ENCODE peak calls at places on chromosomes 3 and 15, in nine cellular contexts. L is sigmoid colon, R is prostate gland, N is stomach, K is endothelial cell of umbilical vein, F is A549, V is transverse colon, U is thyroid gland, O is right lobe of liver. H is an unnamed sample.

GRCh38 chr3:195764961-195765706 is 44.4 kb downstream of the MUC20 start:
- DNase-seq in V (no peak), N (no peak), U (no peak), O (no peak), R (no peak), F (no peak), L (no peak), K (no peak), H (no peak)

GRCh38 chr3:171506743-171507319 is 46.6 kb upstream of the TNIK start:
- DNase-seq in K (no peak), L (no peak), O (no peak), F (no peak), V (no peak), N (no peak), R (no peak), U (no peak), H (no peak)

GRCh38 chr3:50671331-50671730 is 3.4 kb upstream of the DOCK3 start:
- DNase-seq in R (peak), N (no peak), L (no peak), U (peak), O (no peak), F (peak), V (no peak), K (peak), H (no peak)

GRCh38 chr3:137972401-137972800 is 37.6 kb upstream of the CLDN18 start:
- DNase-seq in O (no peak), V (no peak), U (no peak), R (no peak), K (no peak), F (no peak), L (no peak), N (no peak), H (no peak)

GRCh38 chr15:85840802-85841152 is 46.1 kb upstream of the KLHL25 start:
- DNase-seq in R (no peak), V (no peak), K (no peak), F (no peak), L (no peak), O (no peak), N (no peak), U (no peak), H (no peak)

GRCh38 chr3:31213869-31214486 is 318.7 kb upstream of the STT3B start:
- DNase-seq in V (peak), O (no peak), U (no peak), F (no peak), K (peak), N (no peak), L (no peak), R (no peak), H (no peak)

GRCh38 chr3:168914662-168915061 is 748.9 kb downstream of the MECOM start:
- DNase-seq in L (no peak), R (no peak), O (no peak), N (no peak), U (no peak), K (peak), F (no peak), V (no peak), H (no peak)

GRCh38 chr3:159260049-159260662 is 458.3 kb downstream of the MFSD1 start:
- DNase-seq in R (peak), V (peak), L (no peak), U (peak), N (no peak), O (peak), K (peak), F (peak), H (peak)

GRCh38 chr3:108985844-108986243 is 32.2 kb upstream of the GUCA1C start:
- DNase-seq in R (no peak), L (no peak), F (no peak), U (no peak), N (no peak), K (no peak), V (no peak), O (no peak), H (no peak)

GRCh38 chr3:69761896-69762789 is 22.9 kb downstream of the MITF start:
- DNase-seq in V (no peak), O (no peak), K (no peak), N (no peak), F (peak), U (no peak), R (no peak), L (no peak), H (no peak)

GRCh38 chr15:99507016-99507731 is 58.6 kb upstream of the MEF2A start:
- DNase-seq in U (no peak), V (no peak), L (no peak), K (peak), N (no peak), R (no peak), F (no peak), O (no peak), H (no peak)

GRCh38 chr3:12188681-12189287 is 30.1 kb upstream of the TIMP4 start:
- DNase-seq in R (no peak), V (no peak), U (no peak), O (no peak), F (no peak), N (no peak), L (no peak), K (no peak), H (no peak)

GRCh38 chr15:89089316-89090230 is 1.3 kb downstream of the ABHD2 start:
- DNase-seq in K (no peak), V (no peak), O (peak), R (no peak), L (peak), F (no peak), U (no peak), N (no peak), H (peak)

GRCh38 chr3:20406621-20407020 is 220.6 kb upstream of the SGO1 start:
- DNase-seq in R (no peak), L (no peak), K (no peak), U (no peak), V (no peak), O (no peak), F (no peak), N (no peak), H (no peak)

GRCh38 chr15:41926184-41927056 is 32.6 kb upstream of the SPTBN5 start:
- DNase-seq in F (no peak), L (no peak), O (no peak), R (no peak), K (peak), U (no peak), V (peak), N (peak), H (no peak)

GRCh38 chr3:110015231-110015963 is 678.1 kb upstream of the DPPA4 start:
- DNase-seq in O (no peak), V (no peak), N (no peak), L (no peak), F (no peak), U (no peak), R (no peak), K (no peak), H (no peak)

GRCh38 chr3:182241777-182242556 is 530.2 kb downstream of the SOX2 start:
- DNase-seq in U (no peak), O (no peak), N (no peak), F (no peak), L (peak), R (no peak), K (peak), V (no peak), H (no peak)

GRCh38 chr15:78421241-78421994 is 16.6 kb upstream of the IREB2 start:
- DNase-seq in L (no peak), V (no peak), R (no peak), U (no peak), F (no peak), K (no peak), O (no peak), N (no peak), H (no peak)

GRCh38 chr3:192168202-192168601 is 559.1 kb downstream of the FGF12 start:
- DNase-seq in K (no peak), U (no peak), O (no peak), L (no peak), V (no peak), R (no peak), F (no peak), N (no peak), H (no peak)

GRCh38 chr3:14143826-14144225 is 19.0 kb downstream of the TMEM43 start:
- DNase-seq in V (peak), N (no peak), F (peak), K (peak), O (no peak), L (peak), U (peak), R (peak), H (no peak)

GRCh38 chr15:49387471-49387870 is 35.6 kb upstream of the FGF7 start:
- DNase-seq in F (no peak), K (no peak), U (no peak), V (no peak), R (no peak), L (no peak), O (no peak), N (no peak), H (no peak)

GRCh38 chr3:163056874-163057497 is 1560.4 kb downstream of the OTOL1 start:
- DNase-seq in V (peak), N (peak), O (no peak), R (no peak), F (peak), U (peak), K (no peak), L (no peak), H (peak)

GRCh38 chr15:48447657-48448056 is 116.4 kb downstream of the DUT start:
- DNase-seq in N (no peak), O (no peak), V (no peak), U (no peak), F (no peak), R (no peak), L (no peak), K (peak), H (no peak)

GRCh38 chr3:48412375-48413001 is 17.4 kb downstream of the PLXNB1 start:
- DNase-seq in K (no peak), U (peak), O (peak), L (peak), R (no peak), V (no peak), F (no peak), N (no peak), H (peak)

GRCh38 chr3:122975163-122975923 is 52.2 kb downstream of the SEMA5B start:
- DNase-seq in L (peak), F (no peak), N (no peak), R (peak), O (no peak), K (no peak), U (peak), V (peak), H (no peak)

GRCh38 chr3:133926736-133927542 is 31.3 kb upstream of the RAB6B start:
- DNase-seq in L (no peak), K (peak), O (no peak), R (no peak), F (no peak), V (no peak), U (peak), N (no peak), H (no peak)

GRCh38 chr3:56219894-56220805 is 248.1 kb downstream of the ERC2 start:
- DNase-seq in V (no peak), F (no peak), N (no peak), L (no peak), O (no peak), U (no peak), K (no peak), R (no peak), H (no peak)

GRCh38 chr3:67601385-67601784 is 53.0 kb downstream of the SUCLG2 start:
- DNase-seq in K (no peak), F (no peak), U (no peak), R (no peak), O (no peak), V (no peak), L (no peak), N (no peak), H (no peak)

GRCh38 chr15:68154923-68155559 is 50.1 kb downstream of the CALML4 start:
- DNase-seq in K (peak), O (no peak), R (peak), U (peak), F (peak), V (peak), N (peak), L (no peak), H (no peak)

GRCh38 chr15:60006203-60006782 is 2.2 kb downstream of the FOXB1 start:
- DNase-seq in O (no peak), K (peak), N (no peak), F (no peak), L (no peak), R (no peak), V (peak), U (no peak), H (no peak)

GRCh38 chr15:96243701-96244100 is 86.8 kb upstream of the NR2F2 start:
- DNase-seq in V (no peak), K (no peak), O (no peak), R (no peak), U (no peak), F (no peak), N (no peak), L (no peak), H (no peak)

DNA sequence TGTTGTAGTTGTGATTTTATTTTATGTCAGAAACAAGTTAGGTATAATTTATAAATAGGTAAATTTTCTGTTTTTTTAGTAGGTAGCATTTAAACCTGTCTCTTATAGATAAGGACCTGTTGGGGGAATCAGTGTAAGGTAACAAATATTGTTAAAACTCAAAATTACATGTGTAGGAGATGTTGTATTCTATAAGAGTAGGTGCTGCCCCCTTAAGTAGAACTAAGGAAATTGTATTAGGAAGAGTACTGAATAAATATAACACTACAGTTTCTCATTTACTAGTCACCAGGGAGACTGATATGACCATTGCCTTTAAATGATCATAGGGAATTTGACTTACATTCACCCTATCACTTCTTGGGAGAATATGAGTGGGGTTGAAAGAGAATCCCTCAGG is 31.2 kb downstream of the SLC25A36 start:
- DNase-seq in O (no peak), F (peak), U (no peak), R (no peak), N (no peak), L (no peak), K (peak), V (no peak), H (no peak)
- TF ChIP-seq CTCF in O (peak), F (peak), U (peak), R (no peak), N (no peak), L (no peak), K (no peak), V (peak), H (no peak)

DNA sequence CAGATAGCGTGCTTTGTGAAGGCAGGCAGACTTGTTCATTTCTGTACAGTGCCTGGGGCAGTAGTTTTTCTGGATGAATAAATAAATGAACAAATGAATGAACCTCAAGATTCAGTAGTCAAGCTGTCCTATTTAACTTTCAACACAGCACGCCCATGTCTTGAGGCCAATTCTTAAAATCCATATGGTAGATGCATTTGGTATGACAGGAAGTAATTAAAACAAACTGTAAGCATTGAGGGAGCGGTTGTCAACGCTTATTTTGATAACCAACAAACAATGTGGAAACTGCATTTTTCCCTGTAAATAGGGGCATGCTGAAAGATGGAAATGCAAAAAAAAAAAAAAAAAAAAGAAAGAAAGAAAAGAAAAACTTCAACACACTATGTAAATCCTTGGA is 80.1 kb upstream of the BNC1 start:
- DNase-seq in N (no peak), U (no peak), O (no peak), R (no peak), K (no peak), V (no peak), L (no peak), F (no peak), H (no peak)
- TF ChIP-seq POLR2A in N (no peak), U (no peak), O (no peak), R (no peak), K (no peak), V (no peak), L (no peak), F (no peak), H (no peak)

GRCh38 chr15:50774450-50774849 is 8.9 kb upstream of the SPPL2A start:
- DNase-seq in V (no peak), N (no peak), O (no peak), U (no peak), F (peak), L (no peak), R (no peak), K (no peak), H (peak)

GRCh38 chr15:50778089-50778488 is 12.6 kb upstream of the SPPL2A start:
- DNase-seq in O (peak), V (no peak), N (no peak), L (no peak), F (no peak), K (no peak), R (no peak), U (no peak), H (no peak)

GRCh38 chr15:50773389-50773788 is 7.9 kb upstream of the SPPL2A start:
- DNase-seq in L (no peak), U (no peak), V (no peak), O (no peak), F (no peak), K (no peak), R (no peak), N (no peak), H (no peak)

DNA sequence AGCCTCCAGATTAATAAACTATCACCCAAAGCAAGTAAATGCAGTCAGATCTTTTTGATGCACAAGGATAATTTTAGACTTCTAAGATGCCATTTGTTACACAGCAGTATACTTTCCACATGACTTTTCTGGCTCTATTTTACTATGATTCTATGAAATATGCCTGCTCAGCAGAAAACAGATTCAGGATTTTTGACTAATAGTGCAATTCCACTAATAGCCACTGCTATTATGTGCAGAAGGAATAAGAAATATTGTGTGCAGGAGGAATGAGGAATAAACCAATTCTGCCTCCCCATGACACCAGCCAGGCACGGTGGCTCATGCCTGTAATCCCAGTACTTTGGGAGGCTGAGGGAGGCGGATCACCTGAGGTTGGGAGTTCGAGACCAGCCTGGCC is 11.5 kb upstream of the SPPL2A start:
- DNase-seq in R (no peak), L (no peak), K (no peak), F (peak), V (no peak), O (no peak), U (no peak), N (no peak), H (no peak)
- TF ChIP-seq CTCF in R (no peak), L (no peak), K (no peak), F (no peak), V (no peak), O (no peak), U (no peak), N (no peak), H (no peak)

GRCh38 chr15:31331389-31331788 is 4.8 kb downstream of the KLF13 start:
- DNase-seq in N (no peak), U (no peak), V (no peak), F (no peak), K (no peak), R (no peak), O (no peak), L (no peak), H (no peak)
- TF ChIP-seq POLR2A in N (no peak), U (no peak), V (no peak), F (no peak), K (no peak), R (no peak), O (no peak), L (no peak), H (no peak)

GRCh38 chr3:139627759-139628158 is 50.0 kb downstream of the NMNAT3 start:
- DNase-seq in L (no peak), N (no peak), V (no peak), F (no peak), K (no peak), U (peak), O (no peak), R (no peak), H (no peak)

GRCh38 chr3:139634236-139634635 is 43.5 kb downstream of the NMNAT3 start:
- DNase-seq in R (no peak), F (no peak), K (no peak), U (no peak), N (no peak), L (no peak), V (no peak), O (no peak), H (no peak)

GRCh38 chr3:139633511-139633910 is 44.3 kb downstream of the NMNAT3 start:
- DNase-seq in V (no peak), F (no peak), R (no peak), U (no peak), N (no peak), K (no peak), L (no peak), O (no peak), H (no peak)

GRCh38 chr3:139630532-139630931 is 47.2 kb downstream of the NMNAT3 start:
- DNase-seq in F (no peak), K (no peak), U (no peak), L (no peak), O (no peak), V (no peak), R (no peak), N (no peak), H (no peak)

GRCh38 chr3:139629033-139629432 is 48.7 kb downstream of the NMNAT3 start:
- DNase-seq in U (peak), F (peak), N (no peak), R (no peak), K (no peak), V (peak), L (no peak), O (no peak), H (no peak)
- TF ChIP-seq CTCF in U (no peak), F (peak), N (no peak), R (no peak), K (no peak), V (no peak), L (no peak), O (peak), H (no peak)

DNA sequence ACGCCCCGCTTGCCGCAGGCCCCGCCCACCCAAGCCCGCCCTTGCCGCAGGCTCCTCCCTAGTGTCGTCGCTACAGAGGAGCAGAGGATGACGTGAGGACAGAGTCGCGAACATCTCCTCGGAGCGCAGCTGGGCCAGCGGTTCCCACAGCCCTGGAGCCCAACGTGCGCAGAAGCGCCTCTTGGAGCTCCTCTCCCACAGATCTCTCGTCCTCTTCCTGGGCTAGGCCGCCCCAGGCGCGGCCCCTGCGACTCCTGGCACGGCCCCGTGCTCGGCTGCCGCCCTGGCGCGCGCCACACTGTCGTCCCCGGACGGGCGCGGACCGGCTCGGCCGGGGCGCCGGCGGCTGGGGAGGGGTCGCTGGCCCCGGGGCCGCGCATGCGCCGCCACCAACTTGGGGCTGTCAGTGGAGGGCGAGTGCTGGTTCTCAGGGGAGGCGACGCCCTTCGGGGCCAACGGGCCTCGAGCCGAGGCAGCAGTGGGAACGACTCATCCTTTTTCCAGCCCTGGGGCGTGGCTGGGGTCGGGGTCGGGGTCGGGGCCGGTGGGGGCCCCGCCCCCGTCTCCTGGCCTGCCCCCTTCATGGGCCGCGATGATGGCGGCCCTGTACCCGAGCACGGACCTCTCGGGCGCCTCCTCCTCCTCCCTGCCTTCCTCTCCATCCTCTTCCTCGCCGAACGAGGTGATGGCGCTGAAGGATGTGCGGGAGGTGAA is at the start of gene TRPC1:
- DNase-seq in L (peak), F (peak), V (peak), U (peak), O (peak), K (peak), N (peak), R (peak), H (peak)
- TF ChIP-seq POLR2A in L (peak), F (peak), V (peak), U (peak), O (peak), K (peak), N (no peak), R (peak), H (peak)

DNA sequence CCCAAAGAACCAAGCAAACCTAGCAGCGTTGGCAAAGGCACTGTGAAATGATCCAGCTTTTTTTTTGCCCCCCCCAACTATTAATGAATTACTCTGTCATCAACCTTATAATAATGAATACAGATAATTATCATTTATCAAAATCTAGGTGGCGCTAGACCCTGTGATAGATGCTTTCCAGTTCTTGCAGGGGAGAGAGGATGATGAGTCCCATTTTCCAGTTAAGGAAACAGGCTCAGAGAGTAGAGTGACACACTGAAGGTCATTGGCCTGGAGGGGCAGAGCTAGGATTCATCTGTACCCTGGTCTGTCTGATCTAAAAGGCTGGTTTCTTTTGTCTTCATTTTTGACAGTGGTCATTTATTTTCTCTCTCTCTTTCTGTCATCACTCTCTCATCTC is 5.0 kb downstream of the ACOX2 start:
- DNase-seq in K (no peak), U (no peak), R (no peak), O (no peak), N (no peak), F (peak), L (no peak), V (no peak), H (no peak)
- TF ChIP-seq CTCF in K (no peak), U (no peak), R (no peak), O (peak), N (no peak), F (peak), L (no peak), V (no peak), H (no peak)